ENCODE peak calls at places on chromosomes 2 and 18, in four cellular contexts. I, B, X and Y are unnamed samples.

GRCh38 chr2:68620762-68621161 is 22.6 kb upstream of the PROKR1 start:
- DNase-seq in I (no peak), B (no peak), X (no peak), Y (no peak)

GRCh38 chr2:61582191-61582590 is 44.0 kb upstream of the XPO1 start:
- DNase-seq in I (no peak), B (no peak), X (no peak), Y (no peak)

GRCh38 chr2:237904806-237905599 is 45.6 kb downstream of the RAMP1 start:
- DNase-seq in I (no peak), B (no peak), X (no peak), Y (peak; percentile 93)

GRCh38 chr18:79912409-79912991 is 39.0 kb downstream of the SLC66A2 start:
- DNase-seq in I (no peak), B (peak; percentile 60), X (peak; percentile 43), Y (peak; percentile 48)

GRCh38 chr18:8559612-8560011 is 49.6 kb upstream of the RAB12 start:
- DNase-seq in I (no peak), B (no peak), X (no peak), Y (peak; percentile 29)

GRCh38 chr2:240418311-240418710 is 17.2 kb upstream of the GPC1 start:
- DNase-seq in I (no peak), B (no peak), X (no peak), Y (no peak)

GRCh38 chr18:42839408-42839807 is 276.1 kb downstream of the RIT2 start:
- DNase-seq in I (no peak), B (no peak), X (no peak), Y (no peak)

GRCh38 chr2:74843371-74844298 is 9.7 kb downstream of the HK2 start:
- DNase-seq in I (no peak), B (peak; percentile 63), X (peak; percentile 60), Y (peak; percentile 90)

GRCh38 chr18:32777049-32777448 is 4.2 kb upstream of the KLHL14 start:
- DNase-seq in I (no peak), B (no peak), X (no peak), Y (peak; percentile 3)

GRCh38 chr2:117945296-117945695 is 68.6 kb downstream of the CCDC93 start:
- DNase-seq in I (no peak), B (no peak), X (no peak), Y (no peak)

GRCh38 chr2:108377815-108378630 is at the start of gene SULT1C4:
- DNase-seq in I (peak; percentile 52), B (no peak), X (no peak), Y (no peak)